ENCODE peak calls at places on chromosome 14, in ten cellular contexts. C, F, L, R, W, U, J, O, Z and V are unnamed samples.

GRCh38 chr14:102759416-102759815 is 17.8 kb upstream of the TRAF3 start:
- DNase-seq in U (no peak), O (no peak), R (no peak), F (no peak), L (no peak), J (no peak), C (no peak), Z (peak), W (no peak), V (peak)

GRCh38 chr14:90658541-90658967 is 157.7 kb downstream of the TTC7B start:
- DNase-seq in U (no peak), W (no peak), L (no peak), R (peak), Z (peak), J (no peak), F (no peak), O (no peak), C (peak), V (no peak)

GRCh38 chr14:59595071-59595470 is 18.5 kb upstream of the CCDC175 start:
- DNase-seq in L (no peak), W (no peak), Z (no peak), C (no peak), O (no peak), J (no peak), R (no peak), F (no peak), U (no peak), V (no peak)

GRCh38 chr14:68981124-68981523 is 2.0 kb upstream of the ACTN1 start:
- DNase-seq in W (no peak), C (no peak), R (no peak), J (no peak), F (no peak), L (no peak), O (no peak), Z (no peak), U (no peak), V (no peak)

GRCh38 chr14:89486505-89486904 is 69.5 kb upstream of the FOXN3 start:
- DNase-seq in O (no peak), Z (no peak), L (no peak), F (no peak), R (peak), W (no peak), J (no peak), C (no peak), U (no peak), V (no peak)

GRCh38 chr14:54329082-54329695 is 67.6 kb upstream of the CDKN3 start:
- DNase-seq in C (peak), U (no peak), F (peak), L (peak), Z (peak), R (no peak), J (peak), W (peak), O (no peak), V (no peak)

GRCh38 chr14:49641697-49642129 is 6.7 kb upstream of the DNAAF2 start:
- DNase-seq in U (no peak), R (no peak), J (no peak), O (no peak), Z (no peak), C (no peak), F (no peak), L (no peak), W (no peak), V (peak)

GRCh38 chr14:51732494-51733080 is 80.9 kb downstream of the FRMD6 start:
- DNase-seq in F (no peak), O (no peak), C (no peak), W (no peak), L (no peak), U (no peak), J (no peak), R (no peak), Z (no peak), V (no peak)

GRCh38 chr14:97350894-97351713 is 553.9 kb downstream of the VRK1 start:
- DNase-seq in R (no peak), C (no peak), L (no peak), J (peak), W (no peak), Z (no peak), F (no peak), O (no peak), U (no peak), V (no peak)

GRCh38 chr14:36700656-36701055 is 39.0 kb downstream of the PAX9 start:
- DNase-seq in R (no peak), C (no peak), F (no peak), J (peak), L (no peak), Z (no peak), U (no peak), W (no peak), O (no peak), V (no peak)

GRCh38 chr14:49541049-49541448 is 45.1 kb downstream of the RPS29 start:
- DNase-seq in L (no peak), O (no peak), F (no peak), C (no peak), U (no peak), W (no peak), Z (no peak), R (no peak), J (no peak), V (no peak)

GRCh38 chr14:82223276-82223675 is 689.6 kb upstream of the SEL1L start:
- DNase-seq in L (no peak), O (no peak), U (no peak), C (no peak), J (peak), W (no peak), F (no peak), Z (no peak), R (no peak), V (no peak)

GRCh38 chr14:24384169-24384568 is 14.6 kb upstream of the NYNRIN start:
- DNase-seq in J (no peak), L (no peak), O (no peak), F (no peak), R (no peak), Z (no peak), W (no peak), U (no peak), C (no peak), V (no peak)

GRCh38 chr14:36717363-36717762 is 55.7 kb downstream of the PAX9 start:
- DNase-seq in L (no peak), W (no peak), R (no peak), O (no peak), U (no peak), F (no peak), C (no peak), Z (no peak), J (no peak), V (no peak)

GRCh38 chr14:38171197-38171596 is 36.5 kb upstream of the SSTR1 start:
- DNase-seq in F (peak), W (no peak), Z (no peak), L (no peak), J (no peak), R (no peak), U (no peak), C (no peak), O (no peak), V (no peak)

GRCh38 chr14:87712386-87713113 is 280.4 kb downstream of the GALC start:
- DNase-seq in J (no peak), F (no peak), O (no peak), L (no peak), W (no peak), U (no peak), Z (no peak), R (no peak), C (no peak), V (no peak)

GRCh38 chr14:97179573-97179972 is 382.4 kb downstream of the VRK1 start:
- DNase-seq in F (no peak), Z (peak), R (no peak), J (no peak), U (no peak), W (no peak), L (no peak), C (no peak), O (no peak), V (no peak)

GRCh38 chr14:59460378-59460777 is 4.8 kb downstream of the GPR135 start:
- DNase-seq in Z (no peak), U (no peak), W (no peak), L (no peak), R (no peak), O (no peak), J (no peak), F (no peak), C (no peak), V (no peak)

GRCh38 chr14:104326848-104327247 is 188.5 kb downstream of the KIF26A start:
- DNase-seq in J (no peak), U (no peak), C (no peak), W (no peak), Z (no peak), R (no peak), F (no peak), L (no peak), O (no peak), V (no peak)

GRCh38 chr14:32252030-32252670 is 49.1 kb upstream of the RNU6-8 start:
- DNase-seq in O (no peak), L (no peak), F (peak), Z (peak), U (no peak), W (peak), J (peak), C (peak), R (peak), V (peak)

GRCh38 chr14:72679591-72680151 is 214.2 kb downstream of the DPF3 start:
- DNase-seq in O (no peak), Z (no peak), F (no peak), W (no peak), R (no peak), L (no peak), J (no peak), U (no peak), C (no peak), V (no peak)

GRCh38 chr14:89126461-89126860 is 290.6 kb downstream of the FOXN3 start:
- DNase-seq in L (no peak), F (no peak), J (no peak), Z (no peak), C (no peak), R (no peak), O (no peak), W (no peak), U (no peak), V (no peak)

GRCh38 chr14:89773151-89773550 is 181.4 kb downstream of the EFCAB11 start:
- DNase-seq in F (no peak), L (no peak), R (no peak), W (no peak), U (no peak), O (no peak), Z (peak), J (peak), C (peak), V (no peak)

GRCh38 chr14:88799522-88799921 is 6.8 kb upstream of the EML5 start:
- DNase-seq in J (no peak), C (no peak), R (no peak), W (no peak), F (no peak), L (no peak), O (no peak), U (no peak), Z (no peak), V (no peak)

GRCh38 chr14:34203271-34203722 is 252.4 kb upstream of the EGLN3 start:
- DNase-seq in Z (no peak), R (no peak), F (no peak), W (peak), U (no peak), O (no peak), L (no peak), J (no peak), C (no peak), V (peak)

GRCh38 chr14:90750191-90750590 is 66.0 kb downstream of the TTC7B start:
- DNase-seq in J (no peak), F (no peak), U (no peak), C (no peak), W (no peak), L (no peak), R (no peak), Z (no peak), O (no peak), V (no peak)

GRCh38 chr14:36052063-36052462 is 124.5 kb downstream of the PTCSC3 start:
- DNase-seq in F (no peak), R (no peak), L (no peak), J (no peak), U (no peak), Z (no peak), O (no peak), W (no peak), C (no peak), V (no peak)

GRCh38 chr14:26218858-26219257 is 379.0 kb downstream of the NOVA1 start:
- DNase-seq in J (no peak), F (no peak), C (no peak), U (no peak), L (no peak), W (no peak), R (no peak), O (no peak), Z (no peak), V (no peak)

GRCh38 chr14:81385824-81386223 is 14.3 kb downstream of the STON2 start:
- DNase-seq in Z (no peak), W (no peak), J (no peak), U (no peak), L (no peak), O (no peak), F (no peak), R (no peak), C (no peak), V (no peak)

DNA sequence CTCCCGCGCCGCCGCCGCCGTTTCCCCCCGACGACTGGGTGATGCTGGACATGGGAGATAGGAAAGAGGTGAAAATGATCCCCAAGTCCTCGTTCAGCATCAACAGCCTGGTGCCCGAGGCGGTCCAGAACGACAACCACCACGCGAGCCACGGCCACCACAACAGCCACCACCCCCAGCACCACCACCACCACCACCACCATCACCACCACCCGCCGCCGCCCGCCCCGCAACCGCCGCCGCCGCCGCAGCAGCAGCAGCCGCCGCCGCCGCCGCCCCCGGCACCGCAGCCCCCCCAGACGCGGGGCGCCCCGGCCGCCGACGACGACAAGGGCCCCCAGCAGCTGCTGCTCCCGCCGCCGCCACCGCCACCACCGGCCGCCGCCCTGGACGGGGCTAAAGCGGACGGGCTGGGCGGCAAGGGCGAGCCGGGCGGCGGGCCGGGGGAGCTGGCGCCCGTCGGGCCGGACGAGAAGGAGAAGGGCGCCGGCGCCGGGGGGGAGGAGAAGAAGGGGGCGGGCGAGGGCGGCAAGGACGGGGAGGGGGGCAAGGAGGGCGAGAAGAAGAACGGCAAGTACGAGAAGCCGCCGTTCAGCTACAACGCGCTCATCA is 758 bp downstream of the FOXG1 start:
- DNase-seq in J (no peak), F (no peak), U (no peak), L (no peak), W (no peak), O (no peak), C (no peak), Z (no peak), R (no peak), V (no peak)
- H3K4me3 ChIP-seq in J (no peak), F (no peak), U (peak), L (no peak), W (peak), O (no peak), C (no peak), Z (no peak), R (no peak), V (no peak)

DNA sequence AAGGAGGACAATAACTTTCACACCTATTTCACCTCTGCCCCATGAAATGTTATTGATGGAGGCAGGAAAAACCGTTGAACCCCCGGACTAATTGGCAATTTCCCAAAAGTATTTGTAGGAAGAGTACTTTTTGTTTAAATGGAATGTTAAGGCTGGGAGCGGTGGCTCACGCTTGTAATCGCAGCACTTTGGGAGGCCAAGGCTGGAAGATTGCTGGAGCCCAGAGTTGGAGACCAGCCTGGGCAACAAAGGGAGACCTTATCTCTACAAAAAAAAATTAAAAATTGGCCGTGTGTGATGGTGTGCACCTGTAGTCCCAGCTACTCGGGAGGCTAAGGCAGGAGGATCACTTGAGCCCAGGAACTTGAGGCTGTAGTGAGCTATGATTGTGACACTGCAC is 26.0 kb upstream of the SPTLC2 start:
- DNase-seq in F (no peak), R (no peak), Z (no peak), L (no peak), W (no peak), C (no peak), U (no peak), O (no peak), J (no peak), V (no peak)
- H3K4me3 ChIP-seq in F (no peak), R (no peak), Z (no peak), L (peak), W (no peak), C (peak), U (no peak), O (peak), J (peak), V (no peak)

GRCh38 chr14:60656755-60657608 is 7.7 kb upstream of the SIX1 start:
- DNase-seq in R (peak), F (no peak), W (peak), L (peak), O (peak), Z (peak), J (peak), U (peak), C (no peak), V (no peak)
- H3K4me3 ChIP-seq in R (peak), F (peak), W (peak), L (peak), O (peak), Z (peak), J (peak), U (peak), C (no peak), V (peak)

DNA sequence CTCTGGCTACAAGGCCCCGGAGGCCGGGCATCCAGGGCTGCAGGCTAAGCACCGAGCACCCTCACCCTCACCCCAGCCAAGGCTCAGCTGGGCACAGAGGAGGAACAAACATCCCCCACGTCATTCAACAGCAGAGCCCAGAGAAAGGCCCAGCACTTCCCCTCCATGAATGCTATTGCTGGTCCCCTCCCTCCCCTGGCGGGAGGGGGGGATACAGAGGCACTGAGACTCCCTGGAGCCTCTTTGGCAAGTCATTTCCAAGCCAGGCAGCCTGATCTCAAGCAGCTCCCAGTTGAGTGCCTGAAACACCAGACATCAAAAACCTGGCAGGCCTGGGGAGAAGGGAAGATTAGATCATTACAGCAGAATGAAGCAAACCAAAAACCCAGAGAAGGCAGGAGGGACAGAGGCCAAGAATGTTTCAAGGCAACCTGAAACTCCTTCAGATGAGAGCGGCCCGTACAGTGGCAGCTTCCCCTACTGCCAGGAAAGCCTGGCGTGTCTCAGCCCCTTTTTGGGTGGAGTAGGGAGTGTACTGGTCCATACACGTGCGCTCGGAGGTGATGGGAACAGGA is 92.1 kb downstream of the LRRC74A start:
- DNase-seq in L (peak), R (no peak), C (no peak), U (peak), F (peak), Z (peak), W (no peak), J (no peak), O (peak), V (peak)
- H3K4me3 ChIP-seq in L (no peak), R (no peak), C (no peak), U (no peak), F (no peak), Z (no peak), W (no peak), J (no peak), O (peak), V (no peak)

DNA sequence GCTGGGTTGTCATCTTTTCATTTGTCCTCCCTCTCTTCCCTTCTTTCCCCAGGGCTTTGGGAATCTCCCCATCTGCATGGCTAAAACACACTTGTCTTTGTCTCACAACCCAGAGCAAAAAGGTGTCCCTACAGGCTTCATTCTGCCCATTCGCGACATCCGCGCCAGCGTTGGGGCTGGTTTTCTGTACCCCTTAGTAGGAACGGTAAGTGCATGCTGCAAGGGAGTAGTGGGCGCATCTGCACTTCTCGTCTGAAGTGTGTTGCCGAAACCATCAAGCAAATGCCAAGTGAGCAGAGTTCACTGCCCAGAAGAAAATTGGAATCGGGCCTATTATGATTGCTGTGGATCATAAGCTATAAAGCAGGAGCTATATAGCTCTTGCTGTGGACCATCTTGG is 10.6 kb upstream of the AKAP5 start:
- DNase-seq in R (no peak), C (no peak), J (no peak), Z (no peak), F (no peak), U (no peak), L (no peak), O (no peak), W (no peak), V (no peak)
- H3K4me3 ChIP-seq in R (no peak), C (no peak), J (no peak), Z (no peak), F (no peak), U (no peak), L (no peak), O (no peak), W (no peak), V (no peak)

DNA sequence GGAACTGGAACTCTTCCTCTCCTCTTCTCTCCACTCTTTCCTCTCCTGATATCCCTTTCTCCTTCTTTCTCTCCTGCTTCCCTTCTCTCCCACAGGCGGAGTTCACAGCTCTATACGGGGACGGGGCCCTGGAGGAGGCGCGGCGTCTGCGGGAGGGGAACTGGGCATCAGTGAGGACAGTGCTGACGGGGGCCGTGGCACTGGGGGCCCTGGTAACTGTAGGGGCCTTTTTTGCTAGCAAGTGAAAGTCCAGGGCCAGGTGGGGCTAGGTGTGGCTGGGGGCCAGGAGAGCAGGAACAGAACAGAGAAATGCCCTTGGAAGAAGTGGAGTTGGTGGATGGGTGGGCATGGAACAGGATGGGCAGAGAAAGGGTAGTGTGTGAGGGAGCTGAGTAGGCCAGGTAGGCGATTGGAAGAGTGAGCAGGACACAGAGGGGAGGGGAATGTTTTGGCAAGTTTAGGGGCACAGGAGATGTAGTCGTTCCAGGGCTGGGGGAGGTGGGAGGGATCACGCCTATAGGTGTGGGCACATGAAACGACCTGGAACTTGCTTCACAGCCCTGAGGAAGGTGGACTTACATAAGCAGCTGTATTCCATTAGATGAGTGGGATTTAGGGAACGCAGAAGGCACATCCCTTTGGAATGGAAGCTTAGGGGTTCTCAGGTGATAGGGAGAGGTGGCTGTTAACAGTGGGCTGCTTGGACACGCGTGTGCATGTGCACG is 2.2 kb downstream of the BCL2L2 start:
- DNase-seq in J (no peak), W (no peak), L (no peak), C (no peak), Z (no peak), R (no peak), F (no peak), U (no peak), O (no peak), V (no peak)
- H3K4me3 ChIP-seq in J (no peak), W (no peak), L (no peak), C (no peak), Z (no peak), R (no peak), F (no peak), U (no peak), O (no peak), V (no peak)